ENCODE peak calls at places on chromosome 20, in nine cellular contexts. R, T, S, Y, O, H, A, D and K are unnamed samples.

GRCh38 chr20:52305843-52306242 is 114.3 kb upstream of the ZFP64 start:
- DNase-seq in S (no peak), Y (no peak), D (no peak), H (peak), T (no peak), A (no peak), R (peak), O (peak), K (no peak)

GRCh38 chr20:11581271-11581670 is 336.4 kb upstream of the BTBD3 start:
- DNase-seq in D (no peak), A (no peak), S (peak), Y (peak), H (no peak), R (no peak), T (peak), O (no peak), K (no peak)

GRCh38 chr20:25285091-25285647 is 37.3 kb downstream of the PYGB start:
- DNase-seq in S (no peak), D (no peak), H (peak), Y (no peak), A (peak), T (no peak), O (peak), R (no peak), K (no peak)

GRCh38 chr20:62900052-62900691 is 26.1 kb downstream of the DIDO1 start:
- DNase-seq in Y (peak), R (peak), O (peak), T (peak), S (peak), A (peak), H (peak), D (no peak), K (peak)

GRCh38 chr20:6228302-6228843 is 105.5 kb upstream of the FERMT1 start:
- DNase-seq in R (no peak), H (no peak), D (no peak), Y (no peak), A (no peak), O (no peak), S (no peak), T (no peak), K (no peak)

GRCh38 chr20:61316351-61316750 is 64.3 kb downstream of the CDH4 start:
- DNase-seq in O (no peak), H (no peak), T (no peak), A (no peak), R (no peak), S (no peak), D (no peak), Y (no peak), K (no peak)

GRCh38 chr20:10982692-10983091 is 308.9 kb upstream of the JAG1 start:
- DNase-seq in H (no peak), R (no peak), T (peak), O (no peak), A (peak), Y (peak), S (no peak), D (peak), K (peak)

GRCh38 chr20:2741881-2742280 is 49.3 kb downstream of the EBF4 start:
- DNase-seq in S (no peak), O (no peak), T (no peak), Y (no peak), H (no peak), D (no peak), A (no peak), R (no peak), K (no peak)